ENCODE peak calls at places on chromosomes 1 and 21, in seven cellular contexts. G is GM12878, K is K562, U is HCT116, T is HepG2, R is H1, Y is SK-N-SH. E is an unnamed sample.

GRCh38 chr1:40980453-40981121 is 1.1 kb downstream of the CTPS1 start:
- DNase-seq in Y (peak; percentile 44), G (no peak), U (no peak), R (no peak), K (peak; percentile 45), T (no peak), E (no peak)

GRCh38 chr1:48560577-48560976 is 88.6 kb upstream of the SPATA6 start:
- DNase-seq in G (no peak), T (no peak), K (no peak), U (no peak), R (no peak), Y (no peak), E (no peak)

GRCh38 chr1:92916899-92917298 is 44.4 kb downstream of the DIPK1A start:
- DNase-seq in G (no peak), K (no peak), T (no peak), R (no peak), U (no peak), Y (no peak), E (no peak)

GRCh38 chr1:208249300-208249699 is 5.1 kb upstream of the PLXNA2 start:
- DNase-seq in Y (no peak), T (no peak), R (no peak), G (no peak), U (no peak), K (no peak), E (no peak)

GRCh38 chr1:47924649-47925048 is 72.5 kb downstream of the TRABD2B start:
- DNase-seq in R (no peak), U (no peak), T (no peak), K (no peak), G (no peak), Y (no peak), E (no peak)

GRCh38 chr1:223041481-223041880 is 101.6 kb downstream of the TLR5 start:
- DNase-seq in U (no peak), R (no peak), Y (no peak), G (no peak), K (no peak), T (no peak), E (no peak)

GRCh38 chr1:30149226-30149625 is 574.2 kb downstream of the MATN1 start:
- DNase-seq in R (no peak), Y (no peak), G (no peak), T (no peak), U (no peak), K (no peak), E (no peak)

GRCh38 chr1:173489149-173489600 is 12.0 kb downstream of the PRDX6 start:
- DNase-seq in K (peak; percentile 36), G (no peak), R (no peak), U (no peak), T (peak; percentile 29), Y (no peak), E (peak; percentile 84)

GRCh38 chr1:179121159-179121938 is 39.5 kb downstream of the TOR3A start:
- DNase-seq in K (no peak), G (no peak), U (peak; percentile 28), Y (peak; percentile 42), T (peak; percentile 25), R (no peak), E (no peak)

GRCh38 chr1:210236840-210237409 is 4.3 kb downstream of the SERTAD4 start:
- DNase-seq in K (no peak), Y (no peak), G (no peak), T (no peak), R (no peak), U (no peak), E (no peak)

GRCh38 chr1:66489972-66490601 is 43.9 kb upstream of the SGIP1 start:
- DNase-seq in K (no peak), U (no peak), R (no peak), T (no peak), G (no peak), Y (no peak), E (no peak)

GRCh38 chr1:98839840-98840239 is 164.8 kb downstream of the PLPPR5 start:
- DNase-seq in T (no peak), K (no peak), U (no peak), Y (no peak), G (no peak), R (no peak), E (no peak)

GRCh38 chr1:228408041-228408868 is 1.6 kb upstream of the TRIM11 start:
- DNase-seq in U (no peak), K (no peak), T (no peak), G (no peak), Y (no peak), R (no peak), E (no peak)

GRCh38 chr1:180513531-180513930 is 11.2 kb upstream of the ACBD6 start:
- DNase-seq in T (no peak), G (no peak), K (no peak), U (no peak), Y (no peak), R (no peak), E (no peak)

GRCh38 chr1:218478336-218478735 is 133.2 kb downstream of the TGFB2 start:
- DNase-seq in K (no peak), R (no peak), Y (no peak), T (peak; percentile 39), U (no peak), G (no peak), E (no peak)

GRCh38 chr1:27713139-27713725 is 12.5 kb upstream of the FAM76A start:
- DNase-seq in U (no peak), T (no peak), G (no peak), Y (no peak), K (no peak), R (no peak), E (no peak)

GRCh38 chr1:234598974-234599616 is 10.9 kb downstream of the IRF2BP2 start:
- DNase-seq in T (no peak), K (no peak), G (no peak), Y (no peak), R (no peak), U (no peak), E (no peak)

GRCh38 chr1:159778266-159778665 is 2.5 kb upstream of the DUSP23 start:
- DNase-seq in Y (no peak), U (no peak), K (no peak), T (no peak), R (no peak), G (no peak), E (no peak)

GRCh38 chr1:29621826-29622435 is 385.6 kb downstream of the PTPRU start:
- DNase-seq in K (no peak), U (no peak), Y (no peak), G (no peak), T (no peak), R (no peak), E (no peak)

GRCh38 chr1:174105086-174105485 is 54.2 kb upstream of the RABGAP1L start:
- DNase-seq in G (no peak), Y (no peak), K (no peak), R (no peak), U (no peak), T (no peak), E (no peak)

GRCh38 chr1:224852901-224853568 is 76.4 kb upstream of the DNAH14 start:
- DNase-seq in T (peak; percentile 15), Y (peak; percentile 46), K (peak; percentile 63), G (peak; percentile 34), U (peak; percentile 66), R (no peak), E (peak; percentile 84)

GRCh38 chr1:204705888-204706837 is 20.6 kb upstream of the LRRN2 start:
- DNase-seq in Y (no peak), T (no peak), G (no peak), K (peak; percentile 85), R (no peak), U (no peak), E (no peak)

GRCh38 chr1:172380441-172381244 is 39.8 kb upstream of the C1orf105 start:
- DNase-seq in Y (no peak), T (no peak), U (no peak), G (no peak), K (no peak), R (no peak), E (no peak)

GRCh38 chr1:10575616-10576015 is 100.9 kb downstream of the PEX14 start:
- DNase-seq in G (no peak), Y (no peak), R (no peak), T (no peak), U (peak; percentile 13), K (no peak), E (no peak)

GRCh38 chr1:24540051-24540905 is 15.6 kb upstream of the NCMAP start:
- DNase-seq in G (no peak), T (no peak), U (no peak), R (no peak), K (no peak), Y (no peak), E (no peak)

DNA sequence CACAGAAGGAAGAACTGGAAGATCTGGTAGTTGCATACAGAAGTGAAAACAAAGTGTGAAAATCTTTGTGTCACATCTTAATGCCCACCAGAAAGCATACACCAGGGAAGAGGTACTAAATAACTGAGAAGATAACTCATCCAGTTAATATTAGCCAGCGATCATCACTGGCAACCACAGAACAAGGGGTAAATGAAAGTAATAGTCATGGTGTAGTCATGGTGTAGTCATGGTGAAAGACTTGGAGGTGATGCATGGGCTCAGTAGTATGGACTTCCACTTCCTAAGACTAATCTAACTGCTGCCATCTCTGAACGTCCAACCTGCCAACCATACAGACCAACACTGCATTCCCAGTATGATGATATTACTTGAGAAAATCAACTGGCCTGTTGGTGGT is 481.2 kb upstream of the NR5A2 start:
- DNase-seq in R (no peak), T (no peak), K (no peak), Y (no peak), G (no peak), U (no peak), E (no peak)
- TF ChIP-seq JUND in R (no peak), T (no peak), K (no peak), Y (no peak), G (no peak), U (no peak), E (no peak)

DNA sequence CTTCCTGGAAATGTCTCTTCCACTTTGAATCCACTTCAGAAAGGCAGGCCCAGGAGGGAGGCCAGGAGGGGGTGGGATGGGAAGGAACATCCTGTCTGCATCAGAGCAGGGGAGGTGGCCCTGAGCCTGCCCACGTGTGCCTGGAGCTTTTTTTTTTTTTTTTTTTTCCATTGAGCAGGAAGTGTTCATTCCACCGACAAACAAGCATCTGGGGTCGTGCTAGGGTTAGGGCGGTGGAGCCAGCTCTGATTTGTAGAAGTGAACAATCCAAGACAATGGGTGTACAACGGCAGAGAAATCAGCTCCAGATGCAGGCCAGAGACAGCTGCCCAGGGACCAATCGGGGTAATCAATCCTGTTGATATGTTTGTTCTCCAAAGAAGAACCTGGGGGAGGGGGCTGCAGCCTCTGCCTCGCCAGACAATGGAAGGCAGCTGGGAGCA is 93.3 kb downstream of the SSBP3 start:
- DNase-seq in Y (peak; percentile 73), G (no peak), R (no peak), U (no peak), T (peak; percentile 33), K (no peak), E (no peak)
- TF ChIP-seq JUND in Y (no peak), G (no peak), R (no peak), U (no peak), T (no peak), K (no peak), E (no peak)

GRCh38 chr21:31570824-31571425 is 88.6 kb upstream of the SOD1 start:
- DNase-seq in T (no peak), U (no peak), Y (no peak), R (no peak), K (no peak), G (no peak), E (no peak)
- TF ChIP-seq JUND in T (no peak), U (no peak), Y (no peak), R (no peak), K (no peak), G (no peak), E (no peak)

DNA sequence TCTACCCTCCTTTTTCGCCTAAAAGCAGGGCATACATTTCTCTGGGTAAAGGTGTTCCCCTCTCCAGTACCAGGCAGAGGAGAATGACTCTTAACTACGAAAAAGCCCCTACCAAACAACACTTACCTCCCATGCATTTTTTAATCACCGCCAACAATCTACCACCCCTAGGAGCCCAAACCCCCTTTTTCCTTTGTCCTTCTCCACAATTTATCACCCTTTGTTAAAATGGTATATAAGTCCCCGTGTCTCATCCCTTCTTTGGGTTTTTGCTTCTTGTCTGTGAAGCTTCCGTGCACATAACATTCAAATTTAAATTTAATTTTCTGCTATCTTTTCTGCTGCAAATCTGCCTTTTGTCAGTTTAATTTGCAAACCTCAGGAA is 27.6 kb upstream of the COL18A1 start:
- DNase-seq in K (no peak), G (no peak), T (no peak), R (no peak), Y (no peak), U (no peak), E (no peak)
- TF ChIP-seq JUND in K (no peak), G (no peak), T (no peak), R (no peak), Y (no peak), U (no peak), E (no peak)